ENCODE peak calls at places on chromosome 7, in four cellular contexts. X is GM23248, Y is GM06990, L is T-helper 22 cell. S is an unnamed sample.

GRCh38 chr7:104089622-104090021 is 100.2 kb upstream of the RELN start:
- DNase-seq in L (no peak), X (no peak), Y (no peak), S (no peak)

GRCh38 chr7:4801839-4802231 is 26.4 kb downstream of the AP5Z1 start:
- DNase-seq in Y (no peak), L (no peak), X (no peak), S (no peak)

GRCh38 chr7:92645531-92646061 is 55.4 kb upstream of the FAM133B start:
- DNase-seq in X (no peak), Y (no peak), L (no peak), S (no peak)

GRCh38 chr7:96998333-96998732 is 7.0 kb upstream of the DLX6 start:
- DNase-seq in X (no peak), Y (no peak), L (no peak), S (no peak)

GRCh38 chr7:123209786-123210185 is 10.0 kb upstream of the SLC13A1 start:
- DNase-seq in Y (no peak), L (no peak), X (no peak), S (no peak)

GRCh38 chr7:91636129-91636724 is 244.3 kb downstream of the MTERF1 start:
- DNase-seq in X (peak), L (no peak), Y (no peak), S (no peak)

GRCh38 chr7:100122568-100122967 is 3.1 kb downstream of the CNPY4 start:
- DNase-seq in Y (no peak), X (no peak), L (no peak), S (no peak)

GRCh38 chr7:157498690-157499089 is 161.9 kb downstream of the DNAJB6 start:
- DNase-seq in L (no peak), X (no peak), Y (no peak), S (no peak)

GRCh38 chr7:66930341-66930740 is 9.3 kb downstream of the TMEM248 start:
- DNase-seq in X (peak), Y (no peak), L (no peak), S (no peak)

GRCh38 chr7:21603477-21603876 is 60.6 kb downstream of the DNAH11 start:
- DNase-seq in X (no peak), Y (no peak), L (no peak), S (no peak)

GRCh38 chr7:47757946-47758371 is 176.0 kb upstream of the TNS3 start:
- DNase-seq in Y (no peak), L (no peak), X (peak), S (no peak)

GRCh38 chr7:75937958-75938786 is 23.2 kb downstream of the POR start:
- DNase-seq in L (no peak), X (peak), Y (no peak), S (no peak)

GRCh38 chr7:33423646-33424020 is 294.3 kb downstream of the BBS9 start:
- DNase-seq in X (no peak), Y (peak), L (no peak), S (no peak)

S was measured in Peyer's patch.